ENCODE peak calls at places on chromosomes 11 and 22, in six cellular contexts. T is Calu3, H is upper lobe of right lung, P is pancreas, Z is AG09319, J is K562. U is an unnamed sample.

GRCh38 chr11:5689551-5689983 is at the start of gene TRIM22:
- DNase-seq in T (no peak), H (peak; percentile 69), P (no peak), Z (peak; percentile 44), J (no peak), U (peak; percentile 50)

GRCh38 chr11:8025816-8026215 is 38.7 kb downstream of the EIF3F start:
- DNase-seq in T (no peak), H (no peak), P (no peak), Z (no peak), J (no peak), U (no peak)

GRCh38 chr11:10409207-10409661 is 45.8 kb upstream of the AMPD3 start:
- DNase-seq in T (no peak), H (no peak), P (no peak), Z (no peak), J (no peak), U (no peak)

GRCh38 chr11:71948314-71949027 is 19.6 kb downstream of the RNF121 start:
- DNase-seq in T (no peak), H (no peak), P (no peak), Z (no peak), J (peak; percentile 80), U (no peak)

GRCh38 chr22:33347002-33347401 is 288.8 kb upstream of the SYN3 start:
- DNase-seq in T (no peak), H (no peak), P (no peak), Z (no peak), J (no peak), U (no peak)

GRCh38 chr22:40654522-40655167 is 18.1 kb upstream of the MRTFA start:
- DNase-seq in T (peak; percentile 23), H (no peak), P (no peak), Z (peak; percentile 49), J (peak; percentile 32), U (no peak)

GRCh38 chr22:22165936-22166710 is 78.5 kb upstream of the VPREB1 start:
- DNase-seq in T (no peak), H (no peak), P (no peak), Z (no peak), J (no peak), U (no peak)

GRCh38 chr11:45670386-45671135 is 5.1 kb upstream of the CHST1 start:
- DNase-seq in T (no peak), H (no peak), P (peak; percentile 33), Z (no peak), J (no peak), U (no peak)

GRCh38 chr11:32386770-32387377 is 48.5 kb downstream of the WT1 start:
- DNase-seq in T (no peak), H (no peak), P (no peak), Z (no peak), J (peak; percentile 71), U (no peak)

GRCh38 chr11:2585566-2586090 is 114.2 kb downstream of the KCNQ1OT1 start:
- DNase-seq in T (no peak), H (peak; percentile 53), P (peak; percentile 42), Z (no peak), J (no peak), U (no peak)

GRCh38 chr22:19719488-19720021 is 3.8 kb upstream of the GP1BB start:
- DNase-seq in T (no peak), H (no peak), P (no peak), Z (no peak), J (no peak), U (no peak)

GRCh38 chr11:20327377-20327776 is 36.1 kb upstream of the HTATIP2 start:
- DNase-seq in T (no peak), H (no peak), P (no peak), Z (no peak), J (no peak), U (no peak)

GRCh38 chr11:64250875-64251721 is at the start of gene PLCB3:
- DNase-seq in T (peak; percentile 52), H (peak; percentile 82), P (peak; percentile 93), Z (no peak), J (peak; percentile 92), U (peak; percentile 61)

GRCh38 chr11:111541209-111542061 is 915 bp downstream of the LAYN start:
- DNase-seq in T (peak; percentile 17), H (peak; percentile 70), P (peak; percentile 58), Z (peak; percentile 74), J (no peak), U (no peak)

GRCh38 chr11:96103102-96103501 is 179.2 kb upstream of the MTMR2 start:
- DNase-seq in T (no peak), H (no peak), P (no peak), Z (no peak), J (peak; percentile 38), U (no peak)

GRCh38 chr11:134390706-134391105 is 21.3 kb downstream of the B3GAT1 start:
- DNase-seq in T (no peak), H (no peak), P (no peak), Z (no peak), J (no peak), U (peak; percentile 21)

GRCh38 chr11:61611309-61611708 is 30.4 kb upstream of the SYT7 start:
- DNase-seq in T (no peak), H (no peak), P (no peak), Z (no peak), J (no peak), U (no peak)

GRCh38 chr11:61610905-61611304 is 30.0 kb upstream of the SYT7 start:
- DNase-seq in T (no peak), H (no peak), P (no peak), Z (no peak), J (no peak), U (no peak)

GRCh38 chr11:61607920-61608599 is 27.2 kb upstream of the SYT7 start:
- DNase-seq in T (no peak), H (no peak), P (no peak), Z (no peak), J (no peak), U (no peak)

GRCh38 chr11:61609000-61609969 is 28.4 kb upstream of the SYT7 start:
- DNase-seq in T (no peak), H (no peak), P (no peak), Z (no peak), J (no peak), U (no peak)

DNA sequence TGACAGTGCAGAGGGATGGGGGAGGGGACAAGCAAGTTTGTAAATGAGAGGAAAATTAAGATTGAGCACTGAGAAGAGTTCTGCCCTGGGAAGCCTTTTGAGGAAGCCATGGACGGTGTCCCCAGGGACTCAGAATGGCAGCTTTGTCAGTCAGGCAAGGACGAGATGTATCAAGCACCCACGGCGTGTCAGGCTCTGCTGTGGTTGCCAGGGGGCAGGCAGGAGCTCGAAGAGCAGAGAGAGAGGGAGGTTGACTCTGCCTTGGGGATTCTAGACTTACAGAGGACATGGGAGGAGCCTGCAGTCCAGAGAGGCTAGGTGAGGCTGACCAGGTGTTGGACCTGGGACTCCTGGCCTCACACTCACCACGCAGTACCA is 29.1 kb upstream of the SYT7 start:
- DNase-seq in T (no peak), H (no peak), P (no peak), Z (no peak), J (no peak), U (no peak)
- TF ChIP-seq CTCF in T (no peak), H (no peak), P (no peak), Z (peak; percentile 8), J (peak; percentile 27), U (no peak)

GRCh38 chr11:66493124-66493523 is 12.9 kb downstream of the DPP3 start:
- DNase-seq in T (no peak), H (no peak), P (no peak), Z (no peak), J (no peak), U (no peak)

GRCh38 chr11:66494458-66494857 is 14.2 kb downstream of the DPP3 start:
- DNase-seq in T (no peak), H (no peak), P (no peak), Z (no peak), J (no peak), U (no peak)

GRCh38 chr11:66497206-66497605 is 13.2 kb upstream of the BBS1 start:
- DNase-seq in T (no peak), H (no peak), P (no peak), Z (no peak), J (no peak), U (no peak)

GRCh38 chr11:66494935-66495334 is 14.7 kb downstream of the DPP3 start:
- DNase-seq in T (no peak), H (no peak), P (no peak), Z (no peak), J (no peak), U (no peak)

GRCh38 chr11:66495401-66495844 is 15.0 kb upstream of the BBS1 start:
- DNase-seq in T (peak; percentile 15), H (no peak), P (no peak), Z (no peak), J (no peak), U (no peak)
- TF ChIP-seq CTCF in T (no peak), H (peak; percentile 18), P (no peak), Z (peak; percentile 9), J (peak; percentile 47), U (peak; percentile 16)

GRCh38 chr11:131349368-131350086 is 20.9 kb upstream of the NTM start:
- DNase-seq in T (no peak), H (no peak), P (no peak), Z (no peak), J (no peak), U (no peak)
- TF ChIP-seq CTCF in T (no peak), H (no peak), P (no peak), Z (no peak), J (no peak), U (no peak)

GRCh38 chr11:121367434-121367833 is 74.9 kb downstream of the SC5D start:
- DNase-seq in T (no peak), H (no peak), P (no peak), Z (no peak), J (no peak), U (no peak)
- TF ChIP-seq CTCF in T (no peak), H (no peak), P (no peak), Z (no peak), J (no peak), U (no peak)

U was measured in CD14-positive monocyte.